ENCODE peak calls at places on chromosomes 3 and 15, in four cellular contexts. A is astrocyte, M is AG09309, N is pancreas. H is an unnamed sample.

GRCh38 chr3:37922721-37923575 is 61.3 kb downstream of the CTDSPL start:
- DNase-seq in N (peak), M (no peak), A (peak), H (peak)

GRCh38 chr15:67406257-67406861 is 114.6 kb upstream of the C15orf61 start:
- DNase-seq in N (no peak), M (no peak), A (peak), H (no peak)

GRCh38 chr15:76973362-76973743 is 21.6 kb upstream of the PSTPIP1 start:
- DNase-seq in N (no peak), M (no peak), A (no peak), H (no peak)

GRCh38 chr3:128709038-128709437 is 16.9 kb upstream of the RAB7A start:
- DNase-seq in M (no peak), A (no peak), N (no peak), H (no peak)

GRCh38 chr3:105944721-105945120 is 75.9 kb upstream of the CBLB start:
- DNase-seq in N (no peak), M (peak), A (peak), H (peak)

GRCh38 chr15:72230197-72231065 is 559 bp downstream of the PKM start:
- DNase-seq in N (peak), A (peak), M (peak), H (peak)

GRCh38 chr15:43249699-43250203 is 17.0 kb downstream of the TGM5 start:
- DNase-seq in N (no peak), A (peak), M (peak), H (peak)

GRCh38 chr3:39146083-39146501 is 7.3 kb downstream of the CSRNP1 start:
- DNase-seq in N (peak), M (no peak), A (no peak), H (no peak)

GRCh38 chr3:48125886-48126622 is 62.2 kb downstream of the CDC25A start:
- DNase-seq in M (no peak), A (no peak), N (no peak), H (no peak)

GRCh38 chr3:134432236-134432635 is 53.5 kb downstream of the ANAPC13 start:
- DNase-seq in M (no peak), N (no peak), A (no peak), H (no peak)

GRCh38 chr3:141384157-141384556 is 15.9 kb downstream of the ZBTB38 start:
- DNase-seq in N (no peak), A (peak), M (no peak), H (peak)

GRCh38 chr15:94829887-94830884 is 598.8 kb downstream of the MCTP2 start:
- DNase-seq in N (no peak), M (no peak), A (no peak), H (no peak)

GRCh38 chr3:111311709-111312235 is 230.2 kb upstream of the CD96 start:
- DNase-seq in N (no peak), A (peak), M (peak), H (no peak)

GRCh38 chr3:12490547-12490946 is 6.3 kb downstream of the TSEN2 start:
- DNase-seq in A (no peak), M (no peak), N (no peak), H (no peak)

GRCh38 chr3:184428561-184429175 is 48.8 kb downstream of the CHRD start:
- DNase-seq in M (no peak), N (no peak), A (peak), H (peak)

GRCh38 chr15:90300988-90301715 is 35.7 kb downstream of the NGRN start:
- DNase-seq in M (no peak), N (peak), A (no peak), H (peak)

GRCh38 chr3:194730369-194730768 is 44.7 kb downstream of the FAM43A start:
- DNase-seq in M (no peak), N (peak), A (no peak), H (peak)

GRCh38 chr15:67196672-67197363 is 57.6 kb downstream of the AAGAB start:
- DNase-seq in N (no peak), M (peak), A (peak), H (peak)

GRCh38 chr3:169493512-169494141 is 169.9 kb downstream of the MECOM start:
- DNase-seq in N (no peak), A (no peak), M (no peak), H (no peak)

GRCh38 chr3:38583688-38584087 is 65.8 kb downstream of the SCN5A start:
- DNase-seq in A (no peak), M (no peak), N (no peak), H (no peak)

GRCh38 chr3:53804697-53805462 is 41.3 kb downstream of the CHDH start:
- DNase-seq in N (no peak), M (peak), A (peak), H (peak)

GRCh38 chr3:172658344-172659245 is 52.3 kb downstream of the NCEH1 start:
- DNase-seq in N (no peak), A (peak), M (peak), H (peak)

GRCh38 chr15:48679952-48680351 is 34.4 kb upstream of the FBN1 start:
- DNase-seq in M (no peak), N (no peak), A (no peak), H (no peak)

GRCh38 chr3:196513697-196514349 is 1.3 kb downstream of the SMCO1 start:
- DNase-seq in M (no peak), A (peak), N (no peak), H (peak)

GRCh38 chr3:113730550-113730949 is 15.5 kb downstream of the NAA50 start:
- DNase-seq in M (no peak), A (no peak), N (no peak), H (no peak)

GRCh38 chr3:146072824-146073223 is 88.2 kb downstream of the PLOD2 start:
- DNase-seq in N (no peak), M (no peak), A (peak), H (peak)

GRCh38 chr15:83971967-83972366 is 263.6 kb upstream of the GOLGA6L4 start:
- DNase-seq in M (no peak), N (no peak), A (peak), H (no peak)

GRCh38 chr3:94305835-94306685 is 243.2 kb downstream of the NSUN3 start:
- DNase-seq in A (no peak), M (no peak), N (no peak), H (no peak)

GRCh38 chr3:138513073-138513843 is 78.8 kb downstream of the ESYT3 start:
- DNase-seq in A (no peak), N (no peak), M (no peak), H (no peak)

GRCh38 chr3:174337227-174337626 is 521.9 kb upstream of the NAALADL2 start:
- DNase-seq in M (no peak), A (no peak), N (no peak), H (no peak)

GRCh38 chr15:23645379-23646164 is 2.1 kb downstream of the MAGEL2 start:
- DNase-seq in N (no peak), A (no peak), M (no peak), H (no peak)

GRCh38 chr3:196502775-196503181 is 790 bp downstream of the RNF168 start:
- DNase-seq in A (peak), N (peak), M (peak), H (peak)

GRCh38 chr3:170840291-170840859 is 29.6 kb downstream of the RPL22L1 start:
- DNase-seq in A (peak), N (no peak), M (peak), H (no peak)

GRCh38 chr3:154428369-154429206 is 1.4 kb downstream of the GPR149 start:
- DNase-seq in A (no peak), N (peak), M (no peak), H (no peak)

GRCh38 chr3:124862006-124862405 is 25.2 kb downstream of the ITGB5 start:
- DNase-seq in M (no peak), N (no peak), A (no peak), H (no peak)
- TF ChIP-seq CTCF in M (no peak), N (no peak), A (no peak), H (no peak)

DNA sequence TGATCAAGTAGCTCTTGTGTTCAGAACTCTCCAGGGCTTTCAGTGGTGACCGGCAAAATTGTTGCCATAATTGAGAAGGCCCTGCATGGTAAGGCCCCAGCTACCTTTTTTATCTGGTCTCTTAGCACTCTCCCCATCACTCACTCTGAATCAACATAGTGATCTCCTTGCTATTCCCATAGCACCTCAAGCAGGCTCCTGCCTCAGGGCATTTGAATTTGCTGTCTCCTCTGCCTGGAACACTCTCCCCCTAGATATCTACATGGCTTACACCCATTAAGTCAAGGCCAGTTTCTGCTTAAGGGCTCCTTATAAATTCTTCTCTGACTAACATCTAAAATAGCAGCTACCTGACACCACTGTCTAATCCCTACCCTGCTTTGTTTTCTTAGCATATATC is 3.3 kb upstream of the ARID3B start:
- DNase-seq in M (no peak), A (no peak), N (no peak), H (no peak)
- TF ChIP-seq CTCF in M (no peak), A (no peak), N (no peak), H (no peak)

GRCh38 chr15:62539236-62539635 is 374.2 kb upstream of the C2CD4B start:
- DNase-seq in N (no peak), M (no peak), A (no peak), H (no peak)
- TF ChIP-seq CTCF in N (no peak), M (no peak), A (no peak), H (no peak)

DNA sequence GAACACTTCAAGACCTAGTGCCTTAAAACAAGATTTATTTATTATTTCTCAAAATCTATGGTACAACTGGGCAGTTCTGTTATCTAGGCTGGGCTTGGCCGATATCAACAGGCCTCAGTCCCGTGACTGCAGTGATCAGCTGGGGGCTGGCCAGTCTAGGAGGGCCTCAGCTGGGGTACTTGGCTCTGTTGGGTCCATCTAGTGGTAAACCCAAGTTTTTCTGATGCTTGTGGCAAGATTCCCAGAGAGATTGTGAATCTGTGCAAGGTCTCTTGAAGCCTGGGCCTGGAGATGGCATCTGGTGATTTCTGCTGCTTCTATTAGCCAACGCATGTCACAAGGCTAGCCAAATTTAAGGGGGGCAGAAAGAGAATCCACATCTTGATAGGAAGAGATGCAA is 482.4 kb upstream of the SGO1 start:
- DNase-seq in A (peak), N (no peak), M (no peak), H (no peak)
- TF ChIP-seq CTCF in A (no peak), N (no peak), M (no peak), H (peak)

GRCh38 chr15:31439328-31439727 is 112.7 kb downstream of the KLF13 start:
- DNase-seq in N (no peak), A (no peak), M (no peak), H (no peak)
- TF ChIP-seq CTCF in N (no peak), A (no peak), M (peak), H (peak)

DNA sequence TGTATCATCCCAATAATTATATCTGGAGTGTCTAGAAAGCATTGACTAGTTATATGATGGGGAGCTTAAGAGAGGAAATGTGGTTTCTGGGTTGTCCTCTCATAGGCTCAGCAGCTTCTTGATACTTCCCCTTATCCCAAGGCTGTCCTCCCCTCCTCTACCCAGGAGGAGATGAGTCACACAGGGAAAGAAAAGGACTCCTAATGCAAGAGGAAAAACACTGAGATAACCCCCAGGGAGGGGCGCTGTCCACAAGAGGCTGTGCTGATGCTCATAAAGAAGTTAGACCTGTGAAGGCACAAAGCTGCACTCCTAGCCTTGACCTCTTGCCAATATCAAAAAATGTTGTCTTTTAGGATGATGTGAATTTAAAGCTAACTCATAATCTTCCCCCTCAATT is 28.8 kb upstream of the GYG1 start:
- DNase-seq in M (peak), A (peak), N (no peak), H (peak)
- TF ChIP-seq CTCF in M (peak), A (peak), N (no peak), H (peak)

H was measured in HFFc6.